ENCODE peak calls at places on chromosomes 13 and 19, in six cellular contexts. D, I, E, Y, A and U are unnamed samples.

GRCh38 chr13:20360041-20360491 is 127.9 kb upstream of the GJB6 start:
- DNase-seq in D (no peak), I (no peak), E (peak; percentile 63), Y (no peak), A (no peak), U (no peak)

GRCh38 chr19:2043269-2043641 is 7.8 kb downstream of the MKNK2 start:
- DNase-seq in D (no peak), I (no peak), E (no peak), Y (no peak), A (no peak), U (no peak)

GRCh38 chr13:110280996-110281688 is 25.8 kb downstream of the COL4A1 start:
- DNase-seq in D (no peak), I (no peak), E (no peak), Y (no peak), A (peak; percentile 60), U (no peak)

GRCh38 chr19:44741258-44741731 is 7.2 kb upstream of the BCL3 start:
- DNase-seq in D (no peak), I (no peak), E (no peak), Y (no peak), A (no peak), U (no peak)

GRCh38 chr13:81757348-81757950 is 1416.5 kb upstream of the SPRY2 start:
- DNase-seq in D (no peak), I (no peak), E (no peak), Y (no peak), A (no peak), U (no peak)

GRCh38 chr19:54138777-54139256 is 1.3 kb downstream of the CNOT3 start:
- DNase-seq in D (no peak), I (no peak), E (no peak), Y (no peak), A (no peak), U (no peak)

GRCh38 chr13:28475916-28476725 is 18.8 kb downstream of the FLT1 start:
- DNase-seq in D (no peak), I (no peak), E (peak; percentile 93), Y (no peak), A (no peak), U (no peak)

GRCh38 chr13:102466836-102467235 is 65.0 kb upstream of the FGF14 start:
- DNase-seq in D (no peak), I (no peak), E (no peak), Y (no peak), A (no peak), U (no peak)

GRCh38 chr19:48646192-48646911 is 365 bp upstream of the CA11 start:
- DNase-seq in D (peak; percentile 78), I (peak; percentile 96), E (peak; percentile 88), Y (peak; percentile 70), A (peak; percentile 73), U (peak; percentile 94)

GRCh38 chr19:51810228-51810627 is 15.3 kb downstream of the FPR3 start:
- DNase-seq in D (no peak), I (no peak), E (peak; percentile 32), Y (peak; percentile 68), A (no peak), U (no peak)

DNA sequence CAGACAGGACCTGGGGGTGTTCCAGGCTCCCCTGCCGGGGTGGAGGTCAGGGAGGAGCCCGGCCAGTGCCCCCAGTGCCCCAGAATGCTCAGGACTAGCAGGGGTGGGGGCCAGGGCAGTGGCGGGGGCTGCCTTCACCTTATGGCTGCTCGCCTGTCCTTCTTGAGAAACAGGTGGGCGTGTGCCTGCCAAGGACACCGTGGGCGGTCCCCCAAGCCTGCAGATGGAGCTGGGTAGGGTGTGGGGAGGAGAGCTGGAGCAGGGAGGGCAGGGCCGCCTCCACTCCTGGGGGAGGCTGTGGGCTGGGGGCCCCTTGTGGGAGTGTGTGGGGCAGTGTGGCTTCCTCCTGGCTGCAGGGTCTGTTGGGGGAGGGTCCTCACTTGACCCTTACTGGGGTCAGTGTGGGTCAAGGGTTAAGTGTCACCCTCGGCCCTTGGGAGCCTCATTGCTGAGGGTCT is 160.0 kb downstream of the KDM4B start:
- DNase-seq in D (no peak), I (no peak), E (peak; percentile 81), Y (no peak), A (no peak), U (no peak)
- TF ChIP-seq CTCF in D (no peak), I (no peak), E (no peak), Y (no peak), A (no peak), U (no peak)

DNA sequence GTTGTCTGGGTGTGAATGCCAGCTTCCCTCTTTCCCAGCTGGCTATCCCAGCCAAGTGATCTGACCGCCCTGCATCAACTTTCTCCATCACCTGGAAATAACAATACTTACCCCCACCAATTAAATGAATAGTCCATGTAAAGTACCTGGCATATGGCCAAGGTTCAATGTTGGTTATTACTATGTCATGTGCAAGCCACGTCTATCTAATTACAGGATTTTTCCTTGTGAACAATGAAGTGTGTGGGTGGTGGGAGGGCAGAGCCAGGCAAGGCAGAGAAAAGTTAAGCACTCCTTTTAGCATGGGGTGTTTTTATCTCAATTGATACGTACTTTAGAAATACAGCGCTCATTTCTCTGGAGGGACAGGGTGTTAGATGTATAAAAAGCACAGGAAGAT is 121.1 kb downstream of the NHLRC3 start:
- DNase-seq in D (no peak), I (no peak), E (no peak), Y (no peak), A (no peak), U (no peak)
- TF ChIP-seq CTCF in D (no peak), I (no peak), E (no peak), Y (no peak), A (no peak), U (no peak)

GRCh38 chr19:31135841-31136240 is 213.4 kb downstream of the TSHZ3 start:
- DNase-seq in D (no peak), I (no peak), E (peak; percentile 62), Y (no peak), A (no peak), U (no peak)
- TF ChIP-seq CTCF in D (no peak), I (no peak), E (no peak), Y (no peak), A (no peak), U (no peak)

DNA sequence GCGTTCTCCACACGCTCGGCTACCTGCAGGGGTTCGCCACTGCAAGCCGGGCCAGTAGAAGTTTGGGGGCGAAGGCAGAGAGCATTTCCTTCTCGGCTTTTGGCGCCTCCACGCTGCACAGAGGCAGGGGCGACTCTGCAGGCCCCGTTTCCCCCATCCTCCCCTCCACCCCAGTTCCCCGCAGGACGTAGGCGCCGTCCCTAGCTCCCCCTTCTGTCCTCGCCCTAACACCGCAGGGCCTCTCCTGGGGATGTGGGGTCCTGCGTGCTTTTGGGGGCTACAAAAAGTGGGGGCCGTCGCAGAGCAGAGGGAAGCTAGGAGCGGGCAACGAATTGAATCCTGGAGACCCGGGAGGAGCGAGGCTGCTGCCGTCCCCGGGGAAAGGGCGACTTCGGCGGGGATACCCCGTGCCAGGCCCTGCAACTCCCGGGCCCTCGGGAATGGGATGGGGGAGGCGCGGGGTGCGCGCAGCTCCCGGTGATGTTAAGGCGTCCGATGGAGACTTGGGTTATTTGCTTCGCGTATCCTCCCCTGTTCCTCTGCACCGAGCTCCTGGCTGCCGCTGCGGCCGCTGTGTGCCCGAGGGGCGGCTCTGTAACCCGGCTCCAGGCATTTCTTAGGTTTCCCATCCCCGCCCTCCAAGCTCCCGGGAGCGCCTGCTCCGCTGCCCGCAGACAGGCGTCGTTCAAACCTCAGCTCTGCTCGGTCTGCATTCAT is 255.9 kb upstream of the SOX21 start:
- DNase-seq in D (no peak), I (peak; percentile 75), E (no peak), Y (no peak), A (no peak), U (peak; percentile 34)
- TF ChIP-seq CTCF in D (peak; percentile 30), I (no peak), E (no peak), Y (no peak), A (no peak), U (no peak)

DNA sequence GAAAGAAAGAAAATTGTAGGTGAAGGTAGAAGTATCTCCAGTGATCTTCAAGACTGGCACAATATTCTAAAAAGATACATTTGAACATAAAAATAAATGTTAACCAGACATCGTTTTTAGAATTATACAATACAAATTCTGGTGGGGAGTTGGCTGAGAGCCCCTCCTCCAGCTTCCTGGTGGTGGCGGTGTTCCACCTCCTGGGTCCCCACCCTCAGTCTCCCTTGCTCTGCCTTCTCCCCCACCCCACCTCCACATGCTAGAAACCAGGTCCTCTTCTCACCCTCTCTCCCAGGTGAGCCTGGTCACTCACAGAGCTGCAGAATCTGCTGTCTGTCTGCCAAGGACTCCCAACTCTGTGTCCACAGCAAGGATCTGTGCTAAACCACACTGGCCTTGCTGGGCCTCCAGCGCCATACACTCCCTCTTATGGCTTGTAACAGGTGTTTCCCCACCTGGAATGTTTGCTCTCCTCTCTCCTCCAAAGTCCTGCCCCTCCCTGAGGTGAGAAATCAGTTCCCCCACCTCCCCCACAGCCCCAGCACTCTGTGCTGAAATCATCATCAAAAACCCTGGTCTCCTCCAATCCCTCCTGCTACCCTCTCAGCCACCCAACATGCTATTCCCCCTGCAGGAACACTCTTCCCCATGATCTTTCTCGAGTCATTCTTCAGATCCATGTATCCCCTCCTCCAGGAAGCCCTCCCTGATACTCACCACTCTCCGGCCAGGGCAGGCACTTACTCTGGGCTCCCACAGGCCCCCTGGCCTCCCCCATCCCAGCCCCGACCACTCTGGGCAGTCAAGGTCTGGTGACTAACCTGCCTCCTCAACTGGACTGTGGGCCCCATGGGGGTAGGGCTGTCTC is 20.5 kb upstream of the CYP2S1 start:
- DNase-seq in D (no peak), I (no peak), E (no peak), Y (no peak), A (no peak), U (no peak)
- TF ChIP-seq CTCF in D (no peak), I (peak; percentile 56), E (no peak), Y (peak; percentile 26), A (no peak), U (no peak)

DNA sequence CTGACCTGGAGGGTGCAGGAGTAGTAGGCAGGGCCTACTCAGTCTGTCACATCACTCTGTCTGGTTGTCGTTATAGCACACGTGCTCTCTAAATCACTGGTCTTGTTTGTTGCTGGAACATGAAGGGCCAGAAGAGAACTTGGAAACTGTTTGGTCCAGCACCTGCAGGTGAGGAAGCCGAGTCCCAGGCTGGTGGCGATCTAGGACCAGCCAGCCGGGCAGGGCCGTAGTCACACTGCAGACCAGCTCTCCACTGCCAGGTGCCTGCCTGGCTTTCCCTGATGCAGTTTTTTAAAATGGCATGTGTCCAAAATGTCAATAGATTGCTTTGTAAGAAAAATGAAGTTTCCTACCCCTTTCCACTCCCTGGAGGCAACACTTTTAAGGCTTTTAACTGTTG is 53.7 kb downstream of the GGACT start:
- DNase-seq in D (no peak), I (no peak), E (no peak), Y (no peak), A (no peak), U (no peak)
- TF ChIP-seq CTCF in D (no peak), I (no peak), E (no peak), Y (no peak), A (no peak), U (no peak)

GRCh38 chr13:75363371-75363770 is 118.6 kb downstream of the TBC1D4 start:
- DNase-seq in D (no peak), I (no peak), E (no peak), Y (no peak), A (no peak), U (no peak)

GRCh38 chr13:75368167-75368566 is 113.8 kb downstream of the TBC1D4 start:
- DNase-seq in D (no peak), I (no peak), E (peak; percentile 91), Y (no peak), A (no peak), U (no peak)

GRCh38 chr13:75366380-75367280 is 115.3 kb downstream of the TBC1D4 start:
- DNase-seq in D (no peak), I (no peak), E (peak; percentile 38), Y (no peak), A (no peak), U (no peak)

GRCh38 chr13:75364131-75364713 is 117.7 kb downstream of the TBC1D4 start:
- DNase-seq in D (no peak), I (no peak), E (no peak), Y (no peak), A (no peak), U (no peak)

GRCh38 chr13:75365724-75366173 is 116.2 kb downstream of the TBC1D4 start:
- DNase-seq in D (no peak), I (no peak), E (peak; percentile 72), Y (no peak), A (no peak), U (peak; percentile 66)
- TF ChIP-seq CTCF in D (no peak), I (no peak), E (peak; percentile 28), Y (no peak), A (no peak), U (no peak)